ENCODE peak calls at places on chromosomes 4 and X, in four cellular contexts. One of them, this sample, is unnamed.

GRCh38 chrX:81280148-81280547 is 78.2 kb downstream of the SH3BGRL start:
- DNase-seq in kidney: peak; percentile 38
- DNase-seq in suprapubic skin: no peak
- DNase-seq in tibial nerve: no peak
- DNase-seq in this sample: no peak

GRCh38 chr4:187108846-187109245 is 385.2 kb upstream of the FAT1 start:
- DNase-seq in kidney: no peak
- DNase-seq in tibial nerve: no peak
- DNase-seq in suprapubic skin: no peak
- DNase-seq in this sample: no peak

GRCh38 chrX:69120476-69120875 is 44.8 kb downstream of the PJA1 start:
- DNase-seq in suprapubic skin: no peak
- DNase-seq in tibial nerve: no peak
- DNase-seq in kidney: no peak
- DNase-seq in this sample: peak; percentile 52

GRCh38 chrX:139559383-139560042 is 29.0 kb downstream of the F9 start:
- DNase-seq in tibial nerve: peak; percentile 72
- DNase-seq in kidney: no peak
- DNase-seq in suprapubic skin: no peak
- DNase-seq in this sample: no peak

GRCh38 chr4:52932586-52933482 is 70.7 kb downstream of the RASL11B start:
- DNase-seq in kidney: no peak
- DNase-seq in tibial nerve: no peak
- DNase-seq in suprapubic skin: no peak
- DNase-seq in this sample: peak; percentile 61

GRCh38 chr4:45063701-45064100 is 337.3 kb upstream of the GNPDA2 start:
- DNase-seq in kidney: no peak
- DNase-seq in suprapubic skin: no peak
- DNase-seq in tibial nerve: no peak
- DNase-seq in this sample: no peak

GRCh38 chr4:137267024-137267423 is 265.3 kb downstream of the PCDH18 start:
- DNase-seq in suprapubic skin: no peak
- DNase-seq in tibial nerve: no peak
- DNase-seq in kidney: no peak
- DNase-seq in this sample: peak; percentile 73

GRCh38 chr4:137524642-137525384 is 7.5 kb downstream of the PCDH18 start:
- DNase-seq in kidney: no peak
- DNase-seq in tibial nerve: no peak
- DNase-seq in suprapubic skin: no peak
- DNase-seq in this sample: no peak

GRCh38 chr4:152162331-152162697 is 373.6 kb downstream of the FBXW7 start:
- DNase-seq in suprapubic skin: no peak
- DNase-seq in kidney: no peak
- DNase-seq in tibial nerve: no peak
- DNase-seq in this sample: no peak

GRCh38 chrX:101595739-101596419 is 21.9 kb downstream of the ARMCX6 start:
- DNase-seq in kidney: no peak
- DNase-seq in suprapubic skin: no peak
- DNase-seq in tibial nerve: peak; percentile 51
- DNase-seq in this sample: peak; percentile 54

GRCh38 chr4:39020130-39020529 is 12.1 kb downstream of the TMEM156 start:
- DNase-seq in tibial nerve: no peak
- DNase-seq in suprapubic skin: no peak
- DNase-seq in kidney: no peak
- DNase-seq in this sample: peak; percentile 35

GRCh38 chr4:20629180-20630115 is 70.8 kb upstream of the PACRGL start:
- DNase-seq in kidney: no peak
- DNase-seq in tibial nerve: no peak
- DNase-seq in suprapubic skin: no peak
- DNase-seq in this sample: no peak

GRCh38 chr4:142875117-142875516 is 29.0 kb upstream of the INPP4B start:
- DNase-seq in suprapubic skin: no peak
- DNase-seq in kidney: no peak
- DNase-seq in tibial nerve: no peak
- DNase-seq in this sample: no peak

GRCh38 chr4:7034262-7035081 is 8.7 kb upstream of the TADA2B start:
- DNase-seq in tibial nerve: no peak
- DNase-seq in kidney: no peak
- DNase-seq in suprapubic skin: peak; percentile 75
- DNase-seq in this sample: peak; percentile 96

GRCh38 chr4:15444879-15445576 is 17.2 kb downstream of the C1QTNF7 start:
- DNase-seq in tibial nerve: no peak
- DNase-seq in suprapubic skin: no peak
- DNase-seq in kidney: no peak
- DNase-seq in this sample: peak; percentile 4

GRCh38 chrX:143634701-143635442 is 1.0 kb downstream of the SLITRK4 start:
- DNase-seq in tibial nerve: no peak
- DNase-seq in kidney: peak; percentile 54
- DNase-seq in suprapubic skin: no peak
- DNase-seq in this sample: no peak

GRCh38 chr4:95284668-95285067 is 264.1 kb downstream of the UNC5C start:
- DNase-seq in kidney: no peak
- DNase-seq in tibial nerve: no peak
- DNase-seq in suprapubic skin: no peak
- DNase-seq in this sample: no peak

GRCh38 chr4:3243066-3243775 is 5.7 kb upstream of the MSANTD1 start:
- DNase-seq in tibial nerve: no peak
- DNase-seq in suprapubic skin: no peak
- DNase-seq in kidney: no peak
- DNase-seq in this sample: no peak

GRCh38 chr4:40448875-40449274 is 113.7 kb downstream of the CHRNA9 start:
- DNase-seq in kidney: no peak
- DNase-seq in suprapubic skin: no peak
- DNase-seq in tibial nerve: no peak
- DNase-seq in this sample: no peak

GRCh38 chrX:45774961-45775360 is 574.3 kb upstream of the DIPK2B start:
- DNase-seq in suprapubic skin: no peak
- DNase-seq in kidney: no peak
- DNase-seq in tibial nerve: no peak
- DNase-seq in this sample: no peak

GRCh38 chrX:136146614-136147319 is 566 bp upstream of the FHL1 start:
- DNase-seq in suprapubic skin: no peak
- DNase-seq in tibial nerve: no peak
- DNase-seq in kidney: peak; percentile 73
- DNase-seq in this sample: peak; percentile 88

GRCh38 chr4:138204507-138204906 is 37.6 kb downstream of the SLC7A11 start:
- DNase-seq in kidney: no peak
- DNase-seq in tibial nerve: no peak
- DNase-seq in suprapubic skin: no peak
- DNase-seq in this sample: no peak

GRCh38 chrX:12702509-12703091 is 88.6 kb upstream of the PRPS2 start:
- DNase-seq in tibial nerve: no peak
- DNase-seq in suprapubic skin: no peak
- DNase-seq in kidney: no peak
- DNase-seq in this sample: no peak
- TF ChIP-seq CTCF in tibial nerve: no peak
- TF ChIP-seq CTCF in suprapubic skin: peak; percentile 11
- TF ChIP-seq CTCF in kidney: no peak
- TF ChIP-seq CTCF in this sample: peak; percentile 36

DNA sequence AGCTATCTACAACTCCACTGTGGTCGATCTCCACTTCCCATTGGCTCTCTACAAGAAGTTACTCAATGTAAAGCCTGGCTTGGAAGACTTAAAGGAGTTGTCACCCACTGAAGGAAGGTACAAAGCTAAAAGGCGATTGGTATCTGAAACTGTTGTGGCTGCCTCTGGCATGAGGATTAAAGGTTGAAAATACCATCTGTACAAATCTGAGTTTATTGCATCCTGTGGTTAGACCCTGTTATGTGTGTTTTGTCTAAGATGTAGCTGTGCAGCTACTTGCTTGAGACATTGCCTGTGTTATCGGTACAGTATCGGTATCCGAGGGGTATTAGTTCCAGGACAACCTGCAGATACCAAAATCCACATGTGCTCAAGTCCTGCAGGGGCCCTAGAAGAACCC is 16.4 kb downstream of the NAP1L5 start:
- DNase-seq in suprapubic skin: no peak
- DNase-seq in kidney: no peak
- DNase-seq in tibial nerve: no peak
- DNase-seq in this sample: no peak
- H3K36me3 ChIP-seq in suprapubic skin: peaks cover 77% of the 10 kb centered on the region
- H3K36me3 ChIP-seq in kidney: peaks cover 13% of the 10 kb centered on the region
- H3K36me3 ChIP-seq in tibial nerve: peaks cover 80% of the 10 kb centered on the region
- H3K36me3 ChIP-seq in this sample: peaks cover 12% of the 10 kb centered on the region

GRCh38 chrX:39480966-39481365 is 616.8 kb downstream of the BCOR start:
- DNase-seq in kidney: no peak
- DNase-seq in tibial nerve: no peak
- DNase-seq in suprapubic skin: no peak
- DNase-seq in this sample: no peak
- H3K4me1 ChIP-seq in kidney: no peaks in the 10 kb centered on the region
- H3K4me1 ChIP-seq in tibial nerve: peaks cover 22% of the 10 kb centered on the region
- H3K4me1 ChIP-seq in suprapubic skin: peaks cover 15% of the 10 kb centered on the region
- H3K4me1 ChIP-seq in this sample: no peaks in the 10 kb centered on the region

GRCh38 chr4:108607426-108607825 is 12.9 kb upstream of the RPL34 start:
- DNase-seq in tibial nerve: no peak
- DNase-seq in suprapubic skin: no peak
- DNase-seq in kidney: no peak
- DNase-seq in this sample: no peak

DNA sequence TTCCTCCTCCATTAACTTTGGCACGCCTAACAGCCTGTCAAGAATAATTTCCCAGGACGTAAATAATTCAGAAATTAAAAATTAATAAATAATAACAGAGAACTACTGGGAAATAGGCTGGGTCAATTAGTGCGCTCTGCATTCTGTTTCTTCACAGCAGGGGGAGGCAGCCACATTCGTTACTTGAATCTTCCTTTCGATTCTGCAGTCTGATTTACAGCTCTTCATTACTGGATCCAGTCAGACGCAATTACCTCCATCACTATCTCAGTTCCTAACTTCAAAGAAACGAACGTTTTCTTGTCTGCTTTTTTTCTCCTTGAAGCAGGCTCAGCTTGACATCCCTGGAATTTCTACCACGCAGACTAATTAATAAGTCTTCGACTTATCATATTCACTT is 9.0 kb upstream of the RPL34 start:
- DNase-seq in tibial nerve: no peak
- DNase-seq in suprapubic skin: no peak
- DNase-seq in kidney: no peak
- DNase-seq in this sample: no peak
- TF ChIP-seq CTCF in tibial nerve: peak; percentile 16
- TF ChIP-seq CTCF in suprapubic skin: no peak
- TF ChIP-seq CTCF in kidney: no peak
- TF ChIP-seq CTCF in this sample: peak; percentile 33

GRCh38 chr4:37845201-37845600 is 18.7 kb downstream of the PGM2 start:
- DNase-seq in tibial nerve: no peak
- DNase-seq in kidney: no peak
- DNase-seq in suprapubic skin: no peak
- DNase-seq in this sample: no peak

GRCh38 chr4:37844204-37844603 is 17.7 kb downstream of the PGM2 start:
- DNase-seq in tibial nerve: no peak
- DNase-seq in kidney: no peak
- DNase-seq in suprapubic skin: no peak
- DNase-seq in this sample: no peak

DNA sequence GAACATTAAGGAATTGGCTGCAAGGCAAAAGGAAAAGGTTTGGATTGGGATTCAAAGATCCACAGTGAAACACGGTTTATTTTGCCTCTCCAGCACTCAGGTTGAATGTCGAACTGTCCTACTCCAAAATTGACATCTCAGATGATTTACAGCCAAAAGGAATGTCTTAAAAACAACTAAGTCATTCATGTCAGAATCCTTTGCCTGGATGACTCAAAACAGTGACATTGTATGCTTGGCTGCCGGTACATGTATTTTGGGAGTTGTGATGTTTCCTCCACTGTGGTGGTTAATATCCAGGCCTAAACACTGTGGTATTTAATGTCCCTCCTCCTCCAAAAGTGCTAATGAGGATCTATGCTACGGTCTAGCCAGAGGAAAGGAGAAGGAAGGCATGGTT is 20.8 kb downstream of the PGM2 start:
- DNase-seq in suprapubic skin: no peak
- DNase-seq in tibial nerve: no peak
- DNase-seq in kidney: no peak
- DNase-seq in this sample: no peak
- H3K36me3 ChIP-seq in suprapubic skin: peaks cover 68% of the 10 kb centered on the region
- H3K36me3 ChIP-seq in tibial nerve: peaks cover 77% of the 10 kb centered on the region
- H3K36me3 ChIP-seq in kidney: peaks cover 14% of the 10 kb centered on the region
- H3K36me3 ChIP-seq in this sample: peaks cover 63% of the 10 kb centered on the region

GRCh38 chrX:47174846-47175587 is 18.6 kb upstream of the UBA1 start:
- DNase-seq in kidney: peak; percentile 66
- DNase-seq in suprapubic skin: no peak
- DNase-seq in tibial nerve: no peak
- DNase-seq in this sample: peak; percentile 83
- H3K4me1 ChIP-seq in kidney: no peaks in the 10 kb centered on the region
- H3K4me1 ChIP-seq in suprapubic skin: peaks cover 4% of the 10 kb centered on the region
- H3K4me1 ChIP-seq in tibial nerve: no peaks in the 10 kb centered on the region
- H3K4me1 ChIP-seq in this sample: no peaks in the 10 kb centered on the region